ENCODE peak calls at places on chromosomes 6 and 20, in six cellular contexts. O is NCI-H1417, H is neural progenitor cell, T is GM12865, N is T-helper 22 cell, D is progenitor cell of endocrine pancreas. L is an unnamed sample.

GRCh38 chr6:3285049-3285639 is 26.4 kb downstream of the PSMG4 start:
- DNase-seq in O (no peak), H (no peak), T (no peak), N (no peak), D (no peak), L (no peak)

GRCh38 chr6:107401573-107401972 is 57.8 kb downstream of the PDSS2 start:
- DNase-seq in O (peak; percentile 2), H (no peak), T (no peak), N (no peak), D (no peak), L (no peak)

GRCh38 chr6:129684903-129685639 is 24.9 kb downstream of the ARHGAP18 start:
- DNase-seq in O (no peak), H (no peak), T (no peak), N (no peak), D (no peak), L (no peak)

GRCh38 chr6:122207794-122208193 is 191.7 kb upstream of the HSF2 start:
- DNase-seq in O (no peak), H (no peak), T (no peak), N (no peak), D (no peak), L (peak; percentile 2)

GRCh38 chr6:157514659-157515496 is 133.9 kb downstream of the ZDHHC14 start:
- DNase-seq in O (no peak), H (no peak), T (peak; percentile 7), N (no peak), D (no peak), L (peak; percentile 78)

GRCh38 chr6:155779421-155779820 is 323.8 kb upstream of the NOX3 start:
- DNase-seq in O (no peak), H (no peak), T (no peak), N (no peak), D (no peak), L (no peak)

GRCh38 chr6:2450546-2450945 is 205.1 kb upstream of the GMDS start:
- DNase-seq in O (peak; percentile 91), H (no peak), T (no peak), N (no peak), D (no peak), L (no peak)

GRCh38 chr6:44800171-44800671 is 412.7 kb downstream of the CDC5L start:
- DNase-seq in O (peak; percentile 51), H (peak; percentile 23), T (no peak), N (no peak), D (no peak), L (peak; percentile 82)

GRCh38 chr6:28211840-28212509 is 13.1 kb upstream of the ZSCAN9 start:
- DNase-seq in O (no peak), H (peak; percentile 38), T (peak; percentile 38), N (no peak), D (no peak), L (no peak)

GRCh38 chr20:48716086-48716485 is 111.7 kb downstream of the PREX1 start:
- DNase-seq in O (no peak), H (no peak), T (peak; percentile 46), N (no peak), D (no peak), L (no peak)

L was measured in fibroblast of lung.